ENCODE peak calls at places on chromosomes 1 and 21, in nine cellular contexts. B is activated naive CD8-positive, alpha-beta T cell treated with anti-CD3 and anti-CD28 coated beads for 36 hours; M is HTR-8/SVneo; F is T-cell; Y is stimulated activated CD4-positive, alpha-beta T cell treated with anti-CD3 and anti-CD28 coated beads, Interleukin-15, amount 100 ng/mL, for 24 hours; J is WTC11; G is naive thymus-derived CD8-positive, alpha-beta T cell; I is progenitor cell of endocrine pancreas; K is GM10248. Z is an unnamed sample.

GRCh38 chr21:36433011-36433709 is 46.8 kb downstream of the CLDN14 start:
- DNase-seq in B (no peak), M (no peak), F (no peak), Y (no peak), J (no peak), G (no peak), I (no peak), K (no peak), Z (no peak)

GRCh38 chr1:34164510-34165381 is at the start of gene CSMD2:
- DNase-seq in B (no peak), M (peak), F (no peak), Y (peak), J (peak), G (no peak), I (peak), K (no peak), Z (peak)

GRCh38 chr1:219236095-219236494 is 62.4 kb downstream of the LYPLAL1 start:
- DNase-seq in B (no peak), M (no peak), F (no peak), Y (no peak), J (no peak), G (peak), I (no peak), K (no peak), Z (no peak)

GRCh38 chr1:88877382-88877825 is 14.0 kb downstream of the GTF2B start:
- DNase-seq in B (no peak), M (peak), F (no peak), Y (no peak), J (no peak), G (peak), I (no peak), K (no peak), Z (peak)

GRCh38 chr1:78840447-78841251 is 165.9 kb downstream of the ADGRL4 start:
- DNase-seq in B (no peak), M (peak), F (no peak), Y (no peak), J (peak), G (no peak), I (no peak), K (no peak), Z (peak)

GRCh38 chr1:94999456-95000131 is 72.7 kb upstream of the CNN3 start:
- DNase-seq in B (no peak), M (no peak), F (no peak), Y (no peak), J (no peak), G (no peak), I (no peak), K (no peak), Z (no peak)

GRCh38 chr1:77371396-77371795 is 89.6 kb downstream of the AK5 start:
- DNase-seq in B (no peak), M (no peak), F (no peak), Y (no peak), J (no peak), G (no peak), I (no peak), K (no peak), Z (no peak)

GRCh38 chr1:79006564-79006963 is at the start of gene ADGRL4:
- DNase-seq in B (no peak), M (peak), F (no peak), Y (no peak), J (peak), G (no peak), I (peak), K (no peak), Z (no peak)

Z was measured in midbrain.